ENCODE peak calls at places on chromosomes 5 and 9, in ten cellular contexts. C is endothelial cell of umbilical vein, V is fibroblast of lung, O is astrocyte of the spinal cord, A is HL-60, F is B cell, I is uterus, K is epithelial cell of esophagus, P is AG09309, R is HCT116. J is an unnamed sample.

GRCh38 chr9:134032456-134033222 is 7.4 kb downstream of the BRD3OS start:
- DNase-seq in C (no peak), V (no peak), O (no peak), A (no peak), F (no peak), I (no peak), K (no peak), P (no peak), R (no peak), J (no peak)

GRCh38 chr5:16082053-16082452 is 97.5 kb downstream of the MARCHF11 start:
- DNase-seq in C (no peak), V (no peak), O (no peak), A (no peak), F (no peak), I (no peak), K (peak; percentile 2), P (no peak), R (no peak), J (no peak)

GRCh38 chr5:141398608-141399007 is 861 bp downstream of the PCDHGB5 start:
- DNase-seq in C (no peak), V (no peak), O (no peak), A (no peak), F (no peak), I (no peak), K (no peak), P (no peak), R (no peak), J (no peak)

GRCh38 chr9:89477811-89478583 is 19.9 kb downstream of the SEMA4D start:
- DNase-seq in C (peak; percentile 95), V (no peak), O (peak; percentile 83), A (no peak), F (no peak), I (peak; percentile 56), K (no peak), P (no peak), R (no peak), J (peak; percentile 49)

GRCh38 chr5:110031402-110032140 is 341.8 kb downstream of the MAN2A1 start:
- DNase-seq in C (no peak), V (no peak), O (no peak), A (no peak), F (no peak), I (no peak), K (no peak), P (no peak), R (no peak), J (peak; percentile 6)

GRCh38 chr5:139543423-139543991 is 17.6 kb upstream of the UBE2D2 start:
- DNase-seq in C (peak; percentile 66), V (peak; percentile 25), O (peak; percentile 39), A (no peak), F (peak; percentile 79), I (peak; percentile 19), K (peak; percentile 19), P (no peak), R (no peak), J (no peak)

GRCh38 chr5:177194278-177194677 is 60.7 kb downstream of the NSD1 start:
- DNase-seq in C (peak; percentile 79), V (peak; percentile 88), O (peak; percentile 83), A (no peak), F (no peak), I (no peak), K (peak; percentile 91), P (peak; percentile 96), R (peak; percentile 81), J (no peak)

GRCh38 chr5:69130241-69130640 is 36.4 kb downstream of the SLC30A5 start:
- DNase-seq in C (no peak), V (no peak), O (no peak), A (no peak), F (no peak), I (no peak), K (no peak), P (no peak), R (no peak), J (no peak)

GRCh38 chr9:114183006-114183405 is 27.7 kb downstream of the COL27A1 start:
- DNase-seq in C (no peak), V (no peak), O (no peak), A (no peak), F (no peak), I (no peak), K (no peak), P (no peak), R (no peak), J (no peak)

GRCh38 chr9:97475079-97475478 is 26.4 kb upstream of the TMOD1 start:
- DNase-seq in C (no peak), V (peak; percentile 65), O (peak; percentile 10), A (no peak), F (no peak), I (no peak), K (no peak), P (peak; percentile 92), R (no peak), J (no peak)

DNA sequence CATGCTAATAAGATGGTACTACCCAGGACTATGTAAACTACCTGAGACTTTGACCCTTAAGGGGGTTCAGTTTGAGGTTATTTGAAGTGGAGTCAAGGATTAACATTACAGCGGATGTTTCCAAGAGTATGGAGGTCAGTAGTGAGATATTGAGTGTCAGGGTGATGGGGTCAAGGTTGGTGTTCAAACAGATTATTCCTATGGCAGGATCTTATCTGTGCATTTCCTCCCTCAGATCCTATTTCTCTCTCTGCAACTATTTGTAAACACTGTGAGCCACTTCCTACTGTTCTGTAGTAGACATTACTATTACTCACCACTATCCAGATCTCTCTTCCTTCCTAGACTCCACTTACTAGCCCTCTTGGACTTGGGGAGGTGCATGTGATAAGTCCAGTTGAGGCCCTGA is 54.0 kb upstream of the STOM start:
- DNase-seq in C (no peak), V (no peak), O (no peak), A (no peak), F (no peak), I (no peak), K (no peak), P (no peak), R (no peak), J (no peak)
- TF ChIP-seq CTCF in C (no peak), V (no peak), O (no peak), A (no peak), F (no peak), I (no peak), K (no peak), P (no peak), R (no peak), J (no peak)

DNA sequence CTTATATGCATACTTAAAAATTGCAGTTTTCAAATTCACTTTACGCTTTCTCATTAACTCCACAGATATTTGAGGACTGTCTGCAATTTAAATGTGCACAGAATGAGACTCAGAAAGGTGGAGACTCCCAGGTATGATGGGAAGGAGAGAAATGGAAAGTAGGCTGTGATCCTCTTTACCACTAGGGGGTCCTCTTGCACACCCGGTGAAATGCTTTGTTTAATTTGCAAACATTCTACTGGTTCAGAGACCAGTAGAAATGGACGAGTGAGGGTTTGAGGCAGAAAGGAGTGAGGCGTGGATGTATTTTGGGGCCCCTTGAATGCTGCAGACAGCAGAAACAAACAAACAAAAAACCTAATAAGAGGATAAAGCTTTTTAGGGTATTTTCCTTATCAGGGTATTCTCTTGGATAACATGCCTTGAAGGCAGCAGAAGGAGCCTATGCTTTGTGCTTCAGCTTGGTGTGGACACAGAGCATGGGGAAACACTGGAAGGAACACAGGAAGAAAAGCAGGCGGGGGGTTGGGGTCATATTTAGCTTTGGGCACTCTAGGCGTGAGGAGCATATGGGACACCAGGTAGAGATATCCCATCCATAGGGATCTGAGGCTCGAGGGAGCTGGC is 410.1 kb downstream of the DMRT2 start:
- DNase-seq in C (no peak), V (no peak), O (no peak), A (no peak), F (no peak), I (no peak), K (peak; percentile 61), P (no peak), R (no peak), J (no peak)
- TF ChIP-seq CTCF in C (no peak), V (peak; percentile 35), O (peak; percentile 27), A (peak; percentile 55), F (peak; percentile 51), I (no peak), K (peak; percentile 88), P (peak; percentile 14), R (peak; percentile 38), J (peak; percentile 43)

DNA sequence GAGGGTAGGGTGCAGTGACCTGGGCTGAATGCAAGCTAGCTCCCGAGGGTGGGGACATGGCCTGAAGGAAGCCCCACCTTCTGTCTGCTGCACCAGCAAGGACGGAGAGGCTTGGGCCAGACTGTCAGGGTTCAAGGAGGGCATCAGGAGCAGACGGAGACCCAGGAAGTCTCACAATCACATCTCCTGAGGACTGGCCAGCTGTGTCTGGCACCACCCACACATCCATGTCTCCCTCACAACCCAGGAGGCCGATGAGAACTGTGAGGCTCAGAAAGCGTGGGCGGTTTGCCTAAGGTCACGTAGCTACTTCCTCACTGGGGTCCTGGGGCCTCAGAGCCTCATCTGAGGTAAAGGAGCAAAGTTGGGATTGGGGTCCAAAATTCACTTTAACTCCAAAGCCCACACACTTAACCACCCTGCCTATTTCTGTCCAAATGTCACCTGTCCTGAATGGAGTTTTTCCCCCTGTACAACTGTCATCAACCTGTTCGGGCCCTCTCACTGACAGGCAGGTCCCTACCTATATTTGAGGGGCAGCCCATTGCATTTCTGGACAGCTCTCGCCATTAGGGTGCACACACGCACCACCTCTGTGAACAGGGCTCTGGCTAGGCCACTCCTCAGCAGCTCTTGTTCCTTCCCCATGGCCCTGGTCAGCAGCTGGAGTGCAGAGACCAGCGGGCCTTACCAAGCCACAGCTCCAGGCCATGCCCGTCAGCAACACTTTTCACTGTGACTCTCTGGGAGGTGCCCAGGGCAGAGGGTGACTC is 3.4 kb downstream of the IL13 start:
- DNase-seq in C (no peak), V (no peak), O (no peak), A (no peak), F (no peak), I (no peak), K (no peak), P (no peak), R (no peak), J (no peak)
- TF ChIP-seq CTCF in C (no peak), V (no peak), O (no peak), A (no peak), F (no peak), I (no peak), K (no peak), P (peak; percentile 24), R (no peak), J (no peak)

DNA sequence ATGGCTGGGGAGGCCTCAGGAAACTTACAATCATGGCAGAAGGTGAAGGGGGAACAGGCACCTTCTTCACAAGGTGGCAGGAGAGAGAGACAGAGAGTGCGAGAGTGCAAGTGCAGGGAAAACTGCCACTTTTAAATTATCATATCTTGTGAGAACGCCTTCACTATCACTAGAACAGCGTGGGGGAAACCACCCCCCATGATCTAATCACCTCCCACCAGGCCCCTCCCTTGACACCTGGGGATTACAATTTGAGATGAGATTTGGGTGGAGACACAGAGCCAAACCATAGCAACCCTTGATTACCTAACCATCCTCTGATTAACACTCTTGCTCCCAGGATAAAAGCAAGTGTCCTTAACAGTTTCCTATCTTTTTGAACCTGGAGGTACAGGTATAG is 21.1 kb downstream of the ADAMTS19 start:
- DNase-seq in C (no peak), V (no peak), O (no peak), A (no peak), F (no peak), I (no peak), K (no peak), P (no peak), R (no peak), J (no peak)
- TF ChIP-seq CTCF in C (no peak), V (no peak), O (no peak), A (no peak), F (no peak), I (no peak), K (no peak), P (no peak), R (no peak), J (no peak)